ENCODE peak calls at places on chromosomes 3 and 15, in seven cellular contexts. I is iris pigment epithelial cell; M is Kasumi-1; W is H54; E is glutamatergic neuron; P is HFFc6; O is stimulated activated CD8-positive, alpha-beta memory T cell treated with anti-CD3 and anti-CD28 coated beads, Interleukin-7, amount 100 ng/mL, for 1 hour. F is an unnamed sample.

GRCh38 chr15:74725241-74725774 is at the start of gene CYP1A1:
- DNase-seq in I (no peak), M (peak), W (no peak), E (peak), P (no peak), O (no peak), F (no peak)

GRCh38 chr15:101174152-101174920 is 77.5 kb downstream of the CHSY1 start:
- DNase-seq in I (no peak), M (no peak), W (no peak), E (no peak), P (no peak), O (no peak), F (no peak)

GRCh38 chr3:28449398-28449797 is 100.8 kb upstream of the AZI2 start:
- DNase-seq in I (no peak), M (no peak), W (no peak), E (no peak), P (no peak), O (no peak), F (no peak)

GRCh38 chr15:85661859-85662258 is 132.9 kb downstream of the KLHL25 start:
- DNase-seq in I (no peak), M (no peak), W (no peak), E (no peak), P (no peak), O (no peak), F (no peak)

GRCh38 chr15:73867956-73868355 is 5.4 kb upstream of the TBC1D21 start:
- DNase-seq in I (no peak), M (no peak), W (no peak), E (no peak), P (no peak), O (no peak), F (no peak)

GRCh38 chr3:46935168-46935858 is 41.2 kb downstream of the CCDC12 start:
- DNase-seq in I (peak), M (peak), W (peak), E (no peak), P (peak), O (no peak), F (peak)

GRCh38 chr3:5181479-5182141 is 5.9 kb upstream of the EDEM1 start:
- DNase-seq in I (no peak), M (peak), W (no peak), E (no peak), P (no peak), O (no peak), F (no peak)

GRCh38 chr3:133469140-133469731 is 69.4 kb downstream of the BFSP2 start:
- DNase-seq in I (peak), M (no peak), W (no peak), E (no peak), P (no peak), O (no peak), F (no peak)

GRCh38 chr15:70761046-70761445 is 2.3 kb downstream of the UACA start:
- DNase-seq in I (no peak), M (no peak), W (no peak), E (no peak), P (no peak), O (no peak), F (no peak)

GRCh38 chr15:81105521-81105920 is 28.5 kb upstream of the CFAP161 start:
- DNase-seq in I (peak), M (no peak), W (no peak), E (no peak), P (no peak), O (no peak), F (peak)

GRCh38 chr3:111882194-111882593 is 23.1 kb downstream of the PHLDB2 start:
- DNase-seq in I (no peak), M (no peak), W (no peak), E (no peak), P (no peak), O (no peak), F (no peak)

GRCh38 chr3:111747490-111747889 is 111.6 kb upstream of the PHLDB2 start:
- DNase-seq in I (peak), M (no peak), W (no peak), E (no peak), P (peak), O (no peak), F (no peak)

GRCh38 chr3:43879166-43879565 is 188.4 kb downstream of the ABHD5 start:
- DNase-seq in I (peak), M (peak), W (no peak), E (no peak), P (no peak), O (no peak), F (peak)

GRCh38 chr3:45664558-45664957 is 24.6 kb upstream of the SACM1L start:
- DNase-seq in I (no peak), M (peak), W (no peak), E (no peak), P (no peak), O (peak), F (no peak)

GRCh38 chr3:148631124-148631903 is 66.4 kb upstream of the AGTR1 start:
- DNase-seq in I (no peak), M (peak), W (no peak), E (peak), P (no peak), O (no peak), F (no peak)

GRCh38 chr3:186217820-186218164 is 108.9 kb upstream of the ETV5 start:
- DNase-seq in I (peak), M (no peak), W (no peak), E (no peak), P (no peak), O (no peak), F (no peak)

GRCh38 chr3:17585561-17586325 is 156.7 kb downstream of the TBC1D5 start:
- DNase-seq in I (no peak), M (no peak), W (no peak), E (no peak), P (no peak), O (no peak), F (no peak)

GRCh38 chr3:126957776-126958637 is 24.9 kb upstream of the PLXNA1 start:
- DNase-seq in I (no peak), M (no peak), W (no peak), E (peak), P (no peak), O (no peak), F (no peak)

GRCh38 chr15:45089712-45090373 is 24.1 kb downstream of the DUOX2 start:
- DNase-seq in I (peak), M (no peak), W (no peak), E (no peak), P (no peak), O (no peak), F (no peak)